ENCODE peak calls at places on chromosome 1, in four cellular contexts. T is heart right ventricle; M is stimulated activated CD8-positive, alpha-beta memory T cell treated with anti-CD3 and anti-CD28 coated beads, Interleukin-4, amount 100 ng/mL, for 1 hour; E is T-helper 1 cell. S is an unnamed sample.

GRCh38 chr1:110253213-110253612 is 43.1 kb downstream of the KCNC4 start:
- DNase-seq in E (no peak), T (no peak), M (no peak), S (no peak)

GRCh38 chr1:15703562-15703961 is 19.4 kb downstream of the PLEKHM2 start:
- DNase-seq in M (no peak), E (no peak), T (peak), S (no peak)

GRCh38 chr1:13951793-13952751 is 252.1 kb downstream of the PRDM2 start:
- DNase-seq in T (no peak), M (no peak), E (no peak), S (no peak)

GRCh38 chr1:169491845-169492281 is 6.1 kb upstream of the SLC19A2 start:
- DNase-seq in T (no peak), M (no peak), E (no peak), S (no peak)

GRCh38 chr1:46543382-46543760 is 8.1 kb downstream of the KNCN start:
- DNase-seq in M (no peak), T (no peak), E (no peak), S (no peak)

GRCh38 chr1:97337250-97338030 is 583.4 kb downstream of the DPYD start:
- DNase-seq in M (no peak), E (no peak), T (no peak), S (no peak)

GRCh38 chr1:39098569-39099250 is 72.6 kb downstream of the NDUFS5 start:
- DNase-seq in M (peak), T (peak), E (peak), S (peak)

GRCh38 chr1:78833491-78833890 is 173.0 kb downstream of the ADGRL4 start:
- DNase-seq in M (no peak), E (no peak), T (no peak), S (no peak)

GRCh38 chr1:224747578-224747977 is 131.5 kb downstream of the CNIH3 start:
- DNase-seq in E (no peak), T (no peak), M (no peak), S (no peak)

GRCh38 chr1:152009691-152010090 is 16.0 kb upstream of the S100A10 start:
- DNase-seq in T (no peak), E (no peak), M (no peak), S (no peak)

GRCh38 chr1:221672160-221672762 is 69.6 kb downstream of the DUSP10 start:
- DNase-seq in T (no peak), E (no peak), M (no peak), S (no peak)

GRCh38 chr1:164443166-164443565 is 115.8 kb upstream of the PBX1 start:
- DNase-seq in E (no peak), T (no peak), M (no peak), S (no peak)

GRCh38 chr1:33348676-33349080 is 27.8 kb upstream of the A3GALT2 start:
- DNase-seq in E (no peak), M (no peak), T (no peak), S (no peak)

GRCh38 chr1:112927462-112927971 is 28.5 kb downstream of the SLC16A1 start:
- DNase-seq in M (no peak), E (no peak), T (no peak), S (no peak)

GRCh38 chr1:113871597-113872113 is at the start of gene PTPN22:
- DNase-seq in E (peak), M (peak), T (peak), S (peak)

GRCh38 chr1:145927916-145928647 is 798 bp upstream of the RBM8A start:
- DNase-seq in M (no peak), E (no peak), T (no peak), S (no peak)